ENCODE peak calls at places on chromosomes 13 and 19, in ten cellular contexts. W is endothelial cell; X is dorsolateral prefrontal cortex; V is Kasumi-1; M is HuH-7.5; Q is NCI-H2227 treated with DMSO at 0.1 percent for 48 hours; D is C1 segment of cervical spinal cord; U is HFF-Myc; T is EL; J is stimulated activated CD4-positive, alpha-beta T cell treated with anti-CD3 and anti-CD28 coated beads, Interleukin-4, amount 100 ng/mL, for 48 hours. H is an unnamed sample.

GRCh38 chr19:5882421-5882968 is 12.2 kb upstream of the FUT5 start:
- DNase-seq in V (no peak), D (no peak), Q (no peak), W (no peak), J (no peak), T (no peak), U (no peak), X (no peak), M (no peak), H (no peak)

GRCh38 chr13:40190656-40191100 is 475.8 kb downstream of the FOXO1 start:
- DNase-seq in T (peak), J (peak), U (peak), D (peak), Q (no peak), W (no peak), M (no peak), V (no peak), X (peak), H (peak)

GRCh38 chr13:112885782-112886268 is 83.2 kb upstream of the MCF2L start:
- DNase-seq in T (peak), V (no peak), D (no peak), Q (peak), M (peak), U (peak), W (peak), J (no peak), X (no peak), H (no peak)

GRCh38 chr19:48400018-48400742 is 6.7 kb downstream of the GRIN2D start:
- DNase-seq in V (no peak), X (no peak), U (no peak), T (peak), W (peak), D (no peak), J (no peak), Q (no peak), M (peak), H (no peak)

GRCh38 chr19:40512473-40513344 is 45.9 kb downstream of the SPTBN4 start:
- DNase-seq in D (no peak), U (no peak), W (peak), T (no peak), V (no peak), X (no peak), J (no peak), Q (no peak), M (no peak), H (no peak)

GRCh38 chr13:60931858-60932546 is 483.6 kb downstream of the PCDH20 start:
- DNase-seq in Q (no peak), W (no peak), U (no peak), T (no peak), X (no peak), V (no peak), J (no peak), M (no peak), D (no peak), H (no peak)

GRCh38 chr13:40401911-40402776 is 264.3 kb downstream of the FOXO1 start:
- DNase-seq in V (peak), T (peak), D (peak), Q (no peak), X (peak), M (peak), J (no peak), U (peak), W (no peak), H (no peak)

GRCh38 chr13:30049692-30050091 is 199.3 kb upstream of the UBL3 start:
- DNase-seq in U (no peak), W (no peak), T (peak), M (no peak), J (no peak), V (no peak), X (no peak), D (no peak), Q (no peak), H (no peak)

GRCh38 chr13:105920375-105920774 is 615.1 kb downstream of the EFNB2 start:
- DNase-seq in X (no peak), D (no peak), M (no peak), V (no peak), U (no peak), T (peak), W (no peak), Q (no peak), J (no peak), H (no peak)

GRCh38 chr19:35086455-35086854 is 29.2 kb upstream of the FXYD3 start:
- DNase-seq in D (no peak), U (no peak), J (no peak), T (no peak), X (no peak), Q (no peak), M (no peak), W (no peak), V (no peak), H (no peak)

GRCh38 chr13:48595330-48596127 is 58.2 kb upstream of the CYSLTR2 start:
- DNase-seq in U (peak), W (peak), V (peak), M (peak), J (peak), Q (no peak), T (peak), X (peak), D (no peak), H (peak)

GRCh38 chr19:1728816-1729567 is 24.3 kb upstream of the ONECUT3 start:
- DNase-seq in U (no peak), X (no peak), V (no peak), D (no peak), M (no peak), W (no peak), Q (no peak), T (no peak), J (no peak), H (no peak)

GRCh38 chr19:3605361-3605760 is 1.3 kb downstream of the TBXA2R start:
- DNase-seq in V (no peak), J (no peak), U (no peak), M (no peak), W (no peak), X (no peak), Q (no peak), D (no peak), T (no peak), H (no peak)

GRCh38 chr19:20607943-20608342 is 42.4 kb upstream of the ZNF737 start:
- DNase-seq in T (no peak), J (no peak), D (no peak), W (no peak), M (no peak), X (no peak), Q (no peak), U (no peak), V (no peak), H (no peak)

GRCh38 chr19:10784257-10784656 is 51.8 kb downstream of the TMED1 start:
- DNase-seq in X (no peak), M (no peak), V (peak), T (no peak), Q (no peak), W (no peak), J (no peak), U (no peak), D (peak), H (no peak)

GRCh38 chr13:39766464-39767167 is 111.2 kb downstream of the COG6 start:
- DNase-seq in M (no peak), T (no peak), X (no peak), V (no peak), J (no peak), Q (no peak), W (no peak), U (no peak), D (no peak), H (no peak)

GRCh38 chr19:48206402-48207093 is 36.1 kb downstream of the ZSWIM9 start:
- DNase-seq in V (no peak), M (no peak), T (no peak), D (no peak), W (no peak), U (no peak), X (no peak), J (no peak), Q (no peak), H (no peak)

GRCh38 chr19:5484398-5485285 is 29.4 kb downstream of the ZNRF4 start:
- DNase-seq in J (no peak), M (peak), X (no peak), Q (peak), U (no peak), V (no peak), T (no peak), D (no peak), W (no peak), H (no peak)

GRCh38 chr19:9847087-9847671 is 12.1 kb downstream of the PIN1 start:
- DNase-seq in D (peak), M (peak), X (peak), U (peak), V (peak), Q (peak), W (peak), J (peak), T (peak), H (no peak)

GRCh38 chr13:110302154-110302553 is 4.8 kb downstream of the COL4A1 start:
- DNase-seq in Q (no peak), V (no peak), W (no peak), M (no peak), U (no peak), D (no peak), T (no peak), X (no peak), J (no peak), H (no peak)

H was measured in T-cell.